ENCODE peak calls at places on chromosomes 16 and 17, in nine cellular contexts. O, K, L, T, J, U, N, G and B are unnamed samples.

GRCh38 chr16:11768850-11769249 is 26.2 kb upstream of the TXNDC11 start:
- DNase-seq in O (no peak), K (no peak), L (no peak), T (peak; percentile 17), J (peak; percentile 82), U (no peak), N (no peak), G (no peak), B (no peak)

GRCh38 chr16:24491721-24492120 is 47.6 kb upstream of the RBBP6 start:
- DNase-seq in O (no peak), K (no peak), L (no peak), T (no peak), J (no peak), U (no peak), N (no peak), G (no peak), B (no peak)

GRCh38 chr17:57328109-57328882 is 72.0 kb downstream of the MSI2 start:
- DNase-seq in O (no peak), K (no peak), L (no peak), T (no peak), J (no peak), U (no peak), N (no peak), G (peak; percentile 6), B (no peak)

GRCh38 chr17:73595068-73595865 is 49.0 kb downstream of the SDK2 start:
- DNase-seq in O (no peak), K (no peak), L (peak; percentile 74), T (no peak), J (peak; percentile 55), U (no peak), N (no peak), G (no peak), B (no peak)

GRCh38 chr17:13671341-13671740 is 69.6 kb upstream of the HS3ST3A1 start:
- DNase-seq in O (no peak), K (no peak), L (no peak), T (no peak), J (no peak), U (no peak), N (no peak), G (no peak), B (no peak)

GRCh38 chr16:84518804-84519341 is 14.4 kb upstream of the MEAK7 start:
- DNase-seq in O (peak; percentile 44), K (no peak), L (no peak), T (no peak), J (no peak), U (peak; percentile 81), N (no peak), G (no peak), B (no peak)

GRCh38 chr16:13390093-13390985 is 488.9 kb downstream of the SHISA9 start:
- DNase-seq in O (no peak), K (no peak), L (no peak), T (no peak), J (peak; percentile 99), U (no peak), N (no peak), G (no peak), B (no peak)

GRCh38 chr16:85491798-85492616 is 121.1 kb upstream of the GSE1 start:
- DNase-seq in O (no peak), K (no peak), L (peak; percentile 76), T (no peak), J (no peak), U (no peak), N (peak; percentile 6), G (no peak), B (no peak)

GRCh38 chr16:75591001-75591852 is 25.0 kb downstream of the GABARAPL2 start:
- DNase-seq in O (no peak), K (peak; percentile 81), L (peak; percentile 69), T (no peak), J (no peak), U (no peak), N (peak; percentile 54), G (no peak), B (peak; percentile 83)

GRCh38 chr17:82647593-82648164 is 565 bp downstream of the WDR45B start:
- DNase-seq in O (peak; percentile 62), K (no peak), L (no peak), T (no peak), J (peak; percentile 57), U (peak; percentile 41), N (no peak), G (no peak), B (no peak)

GRCh38 chr16:69127966-69128510 is 4.3 kb downstream of the CHTF8 start:
- DNase-seq in O (no peak), K (no peak), L (no peak), T (no peak), J (no peak), U (no peak), N (no peak), G (no peak), B (no peak)

GRCh38 chr17:18259621-18260331 is 686 bp upstream of the MIEF2 start:
- DNase-seq in O (no peak), K (no peak), L (no peak), T (no peak), J (no peak), U (no peak), N (no peak), G (no peak), B (no peak)
- H3K4me3 ChIP-seq in O (peak overlapping the region; percentile 81), K (peak overlapping the region; percentile 68), L (peak overlapping the region; percentile 93), T (peak overlapping the region; percentile 76), J (peak overlapping the region; percentile 80), U (peak overlapping the region; percentile 89), N (peak overlapping the region; percentile 80), G (peak overlapping the region; percentile 83), B (peak overlapping the region; percentile 81)

GRCh38 chr17:47708864-47709541 is 15.0 kb downstream of the TBKBP1 start:
- DNase-seq in O (no peak), K (peak; percentile 34), L (peak; percentile 48), T (no peak), J (no peak), U (no peak), N (no peak), G (no peak), B (peak; percentile 48)
- H3K4me3 ChIP-seq in O (no peak overlapping the region), K (no peak overlapping the region), L (peak overlapping the region; percentile 60), T (no peak overlapping the region), J (no peak overlapping the region), U (no peak overlapping the region), N (no peak overlapping the region), G (no peak overlapping the region), B (no peak overlapping the region)

GRCh38 chr17:42110301-42111264 is 1.9 kb downstream of the DHX58 start:
- DNase-seq in O (no peak), K (no peak), L (no peak), T (no peak), J (peak; percentile 26), U (no peak), N (no peak), G (no peak), B (no peak)
- H3K4me3 ChIP-seq in O (no peak overlapping the region), K (no peak overlapping the region), L (no peak overlapping the region), T (no peak overlapping the region), J (no peak overlapping the region), U (no peak overlapping the region), N (no peak overlapping the region), G (no peak overlapping the region), B (no peak overlapping the region)

GRCh38 chr17:29592850-29593545 is at the start of gene ANKRD13B:
- DNase-seq in O (no peak), K (no peak), L (peak; percentile 58), T (no peak), J (peak; percentile 71), U (no peak), N (no peak), G (no peak), B (no peak)

GRCh38 chr17:29593546-29594440 is 861 bp downstream of the ANKRD13B start:
- DNase-seq in O (no peak), K (no peak), L (no peak), T (no peak), J (peak; percentile 56), U (no peak), N (no peak), G (no peak), B (no peak)

GRCh38 chr17:29590261-29590978 is 972 bp upstream of the GIT1 start:
- DNase-seq in O (no peak), K (peak; percentile 69), L (no peak), T (no peak), J (peak; percentile 50), U (no peak), N (no peak), G (no peak), B (peak; percentile 36)

GRCh38 chr17:29590979-29591736 is 1.7 kb upstream of the GIT1 start:
- DNase-seq in O (no peak), K (peak; percentile 52), L (no peak), T (no peak), J (peak; percentile 37), U (no peak), N (no peak), G (no peak), B (peak; percentile 49)

GRCh38 chr17:29591737-29592624 is 951 bp upstream of the ANKRD13B start:
- DNase-seq in O (peak; percentile 72), K (peak; percentile 66), L (peak; percentile 90), T (peak; percentile 84), J (peak; percentile 84), U (peak; percentile 65), N (no peak), G (no peak), B (peak; percentile 73)
- H3K4me3 ChIP-seq in O (peak overlapping the region; percentile 79), K (no peak overlapping the region), L (peak overlapping the region; percentile 95), T (no peak overlapping the region), J (peak overlapping the region; percentile 79), U (peak overlapping the region; percentile 49), N (no peak overlapping the region), G (peak overlapping the region; percentile 44), B (peak overlapping the region; percentile 31)

GRCh38 chr16:10039220-10040096 is 142.8 kb downstream of the GRIN2A start:
- DNase-seq in O (no peak), K (no peak), L (no peak), T (peak; percentile 10), J (no peak), U (no peak), N (no peak), G (no peak), B (no peak)
- H3K4me3 ChIP-seq in O (no peak overlapping the region), K (no peak overlapping the region), L (peak overlapping the region; percentile 57), T (no peak overlapping the region), J (no peak overlapping the region), U (no peak overlapping the region), N (no peak overlapping the region), G (no peak overlapping the region), B (no peak overlapping the region)

DNA sequence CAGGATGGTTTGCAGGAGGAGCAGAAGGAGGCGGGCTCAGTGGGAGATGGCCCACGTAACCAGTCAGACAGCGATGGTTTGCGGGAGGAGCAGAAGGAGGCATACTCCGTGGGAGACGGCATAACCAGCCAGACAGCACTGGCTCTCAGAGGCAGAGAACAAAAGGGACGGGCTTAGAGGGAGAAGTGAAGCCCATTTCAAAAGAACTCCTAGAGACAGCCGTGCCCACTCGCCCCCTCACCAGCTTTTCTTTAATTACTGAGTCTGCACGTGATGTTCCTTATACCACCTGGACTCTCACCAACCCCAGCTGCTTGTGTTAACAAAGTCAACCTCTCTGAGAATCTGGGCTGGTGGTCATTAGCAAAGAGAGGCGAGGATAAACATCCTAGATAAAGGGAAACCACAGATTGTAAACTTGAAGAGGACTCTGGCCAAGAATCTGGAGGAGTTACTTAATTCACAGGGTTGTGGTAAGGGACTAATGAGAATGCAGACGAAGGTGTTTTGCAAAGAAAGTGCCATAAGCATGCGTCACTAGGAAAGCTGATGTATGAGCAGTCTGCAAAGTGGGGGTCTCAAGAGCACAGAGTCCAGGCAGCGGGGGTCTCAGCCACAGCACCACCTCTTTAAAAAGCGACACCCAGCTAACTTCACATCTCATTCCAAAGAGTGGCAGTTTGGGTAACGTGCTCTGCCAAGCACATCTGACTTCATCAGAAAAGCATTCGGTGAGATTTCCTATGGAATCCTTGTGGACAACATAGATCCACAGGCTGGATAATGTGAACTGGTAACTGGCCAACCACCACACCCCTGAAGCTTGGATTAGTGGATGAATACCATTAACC is 51.7 kb downstream of the NXN start:
- DNase-seq in O (no peak), K (peak; percentile 69), L (no peak), T (no peak), J (no peak), U (no peak), N (peak; percentile 93), G (peak; percentile 94), B (peak; percentile 82)
- H3K4me3 ChIP-seq in O (no peak overlapping the region), K (no peak overlapping the region), L (no peak overlapping the region), T (no peak overlapping the region), J (no peak overlapping the region), U (no peak overlapping the region), N (no peak overlapping the region), G (peak overlapping the region; percentile 10), B (no peak overlapping the region)